ENCODE peak calls at places on chromosomes 13 and 19, in ten cellular contexts. One of them, this sample, is unnamed.

GRCh38 chr19:40445945-40446784 is 2.0 kb upstream of the SERTAD3 start:
- DNase-seq in GM23338: peak; percentile 81
- DNase-seq in cardiac muscle cell: no peak
- DNase-seq in HFF-Myc: no peak
- DNase-seq in HCT116: no peak
- DNase-seq in adrenal gland: no peak
- DNase-seq in left lung: no peak
- DNase-seq in astrocyte of the spinal cord: no peak
- DNase-seq in aorta: no peak
- DNase-seq in CD8-positive, alpha-beta memory T cell: no peak
- DNase-seq in this sample: peak; percentile 78

GRCh38 chr19:29532097-29532496 is 6.3 kb downstream of the VSTM2B start:
- DNase-seq in GM23338: peak; percentile 56
- DNase-seq in cardiac muscle cell: no peak
- DNase-seq in HFF-Myc: no peak
- DNase-seq in HCT116: no peak
- DNase-seq in adrenal gland: no peak
- DNase-seq in left lung: no peak
- DNase-seq in astrocyte of the spinal cord: no peak
- DNase-seq in aorta: no peak
- DNase-seq in CD8-positive, alpha-beta memory T cell: no peak
- DNase-seq in this sample: peak; percentile 25

GRCh38 chr13:50376895-50377575 is 361.8 kb downstream of the KCNRG start:
- DNase-seq in GM23338: peak; percentile 70
- DNase-seq in cardiac muscle cell: no peak
- DNase-seq in HFF-Myc: no peak
- DNase-seq in HCT116: no peak
- DNase-seq in adrenal gland: no peak
- DNase-seq in left lung: no peak
- DNase-seq in astrocyte of the spinal cord: no peak
- DNase-seq in aorta: no peak
- DNase-seq in CD8-positive, alpha-beta memory T cell: no peak
- DNase-seq in this sample: peak; percentile 39

GRCh38 chr19:18856385-18857126 is 24.8 kb downstream of the UPF1 start:
- DNase-seq in GM23338: peak; percentile 43
- DNase-seq in cardiac muscle cell: peak; percentile 58
- DNase-seq in HFF-Myc: no peak
- DNase-seq in HCT116: no peak
- DNase-seq in adrenal gland: no peak
- DNase-seq in left lung: no peak
- DNase-seq in astrocyte of the spinal cord: no peak
- DNase-seq in aorta: no peak
- DNase-seq in CD8-positive, alpha-beta memory T cell: no peak
- DNase-seq in this sample: peak; percentile 58

GRCh38 chr19:10769533-10770491 is 51.9 kb downstream of the DNM2 start:
- DNase-seq in GM23338: peak; percentile 39
- DNase-seq in cardiac muscle cell: peak; percentile 42
- DNase-seq in HFF-Myc: no peak
- DNase-seq in HCT116: no peak
- DNase-seq in adrenal gland: peak; percentile 91
- DNase-seq in left lung: no peak
- DNase-seq in astrocyte of the spinal cord: no peak
- DNase-seq in aorta: no peak
- DNase-seq in CD8-positive, alpha-beta memory T cell: no peak
- DNase-seq in this sample: peak; percentile 50

GRCh38 chr13:93625536-93625935 is 398.9 kb downstream of the GPC6 start:
- DNase-seq in GM23338: no peak
- DNase-seq in cardiac muscle cell: peak; percentile 27
- DNase-seq in HFF-Myc: no peak
- DNase-seq in HCT116: no peak
- DNase-seq in adrenal gland: no peak
- DNase-seq in left lung: no peak
- DNase-seq in astrocyte of the spinal cord: no peak
- DNase-seq in aorta: no peak
- DNase-seq in CD8-positive, alpha-beta memory T cell: no peak
- DNase-seq in this sample: no peak

GRCh38 chr13:59088716-59089115 is 1075.0 kb downstream of the DIAPH3 start:
- DNase-seq in GM23338: no peak
- DNase-seq in cardiac muscle cell: peak; percentile 25
- DNase-seq in HFF-Myc: no peak
- DNase-seq in HCT116: no peak
- DNase-seq in adrenal gland: no peak
- DNase-seq in left lung: no peak
- DNase-seq in astrocyte of the spinal cord: peak; percentile 77
- DNase-seq in aorta: no peak
- DNase-seq in CD8-positive, alpha-beta memory T cell: no peak
- DNase-seq in this sample: no peak

GRCh38 chr19:3982701-3983541 is 2.3 kb downstream of the EEF2 start:
- DNase-seq in GM23338: no peak
- DNase-seq in cardiac muscle cell: peak; percentile 47
- DNase-seq in HFF-Myc: no peak
- DNase-seq in HCT116: no peak
- DNase-seq in adrenal gland: peak; percentile 48
- DNase-seq in left lung: no peak
- DNase-seq in astrocyte of the spinal cord: peak; percentile 39
- DNase-seq in aorta: no peak
- DNase-seq in CD8-positive, alpha-beta memory T cell: no peak
- DNase-seq in this sample: no peak

DNA sequence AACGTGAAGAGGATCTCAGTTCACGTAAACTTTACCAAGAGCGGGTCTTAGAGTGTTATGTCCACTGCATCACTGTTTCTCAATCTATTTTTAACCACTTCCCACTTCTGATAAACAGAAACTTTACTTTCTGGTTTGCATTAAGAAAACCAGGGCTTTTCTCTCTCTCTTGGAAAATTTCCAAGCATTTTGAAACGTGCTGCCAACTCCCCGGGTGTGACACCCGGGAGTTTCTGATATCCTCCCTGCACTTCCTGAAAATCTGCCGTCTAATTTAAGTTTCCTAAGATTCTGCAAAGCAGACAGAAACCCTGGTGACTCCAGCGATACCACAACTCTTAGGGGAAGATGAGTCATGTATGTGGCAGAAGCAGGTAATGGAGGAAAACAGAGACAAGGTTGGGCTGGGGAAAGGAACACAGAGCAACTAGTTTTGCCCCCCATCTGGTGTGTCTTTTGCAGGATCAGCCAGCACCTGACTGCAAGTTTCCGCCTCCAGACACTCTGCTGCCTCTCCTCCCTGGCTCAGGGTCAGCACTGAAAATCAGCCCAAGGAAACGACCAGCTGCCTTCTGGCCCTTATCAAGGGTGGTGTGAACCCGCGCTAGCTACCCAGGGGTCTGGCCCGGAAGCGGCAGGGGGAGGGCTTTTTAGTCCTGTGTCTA is 11.4 kb upstream of the FFAR2 start:
- DNase-seq in GM23338: no peak
- DNase-seq in cardiac muscle cell: peak; percentile 90
- DNase-seq in HFF-Myc: peak; percentile 10
- DNase-seq in HCT116: no peak
- DNase-seq in adrenal gland: peak; percentile 41
- DNase-seq in left lung: peak; percentile 72
- DNase-seq in astrocyte of the spinal cord: no peak
- DNase-seq in aorta: peak; percentile 57
- DNase-seq in CD8-positive, alpha-beta memory T cell: no peak
- DNase-seq in this sample: no peak
- H3K4me3 ChIP-seq in GM23338: no peak overlapping the region
- H3K4me3 ChIP-seq in cardiac muscle cell: no peak overlapping the region
- H3K4me3 ChIP-seq in HFF-Myc: no peak overlapping the region
- H3K4me3 ChIP-seq in HCT116: no peak overlapping the region
- H3K4me3 ChIP-seq in adrenal gland: no peak overlapping the region
- H3K4me3 ChIP-seq in left lung: peak overlapping the region; percentile 11
- H3K4me3 ChIP-seq in astrocyte of the spinal cord: no peak overlapping the region
- H3K4me3 ChIP-seq in aorta: no peak overlapping the region
- H3K4me3 ChIP-seq in CD8-positive, alpha-beta memory T cell: peak overlapping the region; percentile 2
- H3K4me3 ChIP-seq in this sample: no peak overlapping the region

DNA sequence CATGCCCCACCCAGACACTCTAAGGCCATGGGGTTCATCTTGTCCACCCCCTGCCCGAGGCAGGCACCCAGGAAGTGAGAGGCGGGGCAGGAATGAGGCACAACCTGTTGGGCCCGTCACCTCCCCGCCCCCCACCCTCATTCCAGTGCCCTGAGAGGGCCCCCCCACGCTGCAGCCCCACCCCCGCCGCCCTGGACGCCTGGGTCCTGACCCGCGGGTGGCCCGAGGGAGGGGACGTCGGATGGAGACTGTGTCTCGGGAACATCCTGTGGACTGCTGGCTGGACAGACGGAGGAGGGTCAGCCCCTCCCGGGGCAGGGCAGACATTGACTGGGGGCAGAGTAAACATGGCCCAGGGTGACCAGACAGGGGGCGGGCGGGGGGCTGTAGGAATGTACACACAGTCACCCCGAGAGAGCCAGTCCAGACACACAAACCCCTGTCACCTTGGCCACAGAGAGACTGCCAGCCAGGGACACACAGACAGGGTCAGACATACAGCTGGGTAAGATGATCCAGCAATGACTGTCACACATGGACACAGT is 7.4 kb upstream of the JUNB start:
- DNase-seq in GM23338: no peak
- DNase-seq in cardiac muscle cell: no peak
- DNase-seq in HFF-Myc: no peak
- DNase-seq in HCT116: no peak
- DNase-seq in adrenal gland: peak; percentile 63
- DNase-seq in left lung: no peak
- DNase-seq in astrocyte of the spinal cord: no peak
- DNase-seq in aorta: peak; percentile 87
- DNase-seq in CD8-positive, alpha-beta memory T cell: no peak
- DNase-seq in this sample: no peak
- H3K4me3 ChIP-seq in GM23338: peak overlapping the region; percentile 68
- H3K4me3 ChIP-seq in cardiac muscle cell: no peak overlapping the region
- H3K4me3 ChIP-seq in HFF-Myc: no peak overlapping the region
- H3K4me3 ChIP-seq in HCT116: peak overlapping the region; percentile 11
- H3K4me3 ChIP-seq in adrenal gland: no peak overlapping the region
- H3K4me3 ChIP-seq in left lung: peak overlapping the region; percentile 42
- H3K4me3 ChIP-seq in astrocyte of the spinal cord: no peak overlapping the region
- H3K4me3 ChIP-seq in aorta: no peak overlapping the region
- H3K4me3 ChIP-seq in CD8-positive, alpha-beta memory T cell: no peak overlapping the region
- H3K4me3 ChIP-seq in this sample: no peak overlapping the region

DNA sequence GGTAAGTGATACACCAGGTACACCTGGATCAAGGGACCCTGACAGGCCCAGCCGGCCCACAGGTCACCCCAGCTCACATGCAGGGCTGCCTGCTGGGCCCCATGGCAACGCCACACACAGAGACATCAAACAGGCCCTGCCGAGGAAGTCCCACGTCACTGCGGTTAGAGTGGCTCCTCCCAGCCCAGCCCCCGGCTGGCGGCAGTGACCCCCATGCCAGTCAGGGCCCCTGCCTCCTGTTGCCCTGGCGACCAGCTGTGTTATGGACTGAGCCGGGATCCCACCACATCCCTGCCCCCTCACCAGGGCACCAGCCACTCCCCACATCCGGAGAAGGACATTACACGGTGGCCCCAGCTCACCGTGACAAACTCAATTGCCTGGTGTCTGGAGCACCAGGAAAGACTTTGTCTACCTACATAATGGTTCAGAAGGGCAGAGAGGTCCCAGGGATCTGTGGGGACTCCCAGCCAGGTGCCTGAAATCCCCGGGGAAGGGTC is 30.4 kb upstream of the NANOS3 start:
- DNase-seq in GM23338: peak; percentile 94
- DNase-seq in cardiac muscle cell: peak; percentile 95
- DNase-seq in HFF-Myc: no peak
- DNase-seq in HCT116: peak; percentile 90
- DNase-seq in adrenal gland: peak; percentile 78
- DNase-seq in left lung: peak; percentile 98
- DNase-seq in astrocyte of the spinal cord: peak; percentile 96
- DNase-seq in aorta: peak; percentile 97
- DNase-seq in CD8-positive, alpha-beta memory T cell: peak; percentile 98
- DNase-seq in this sample: peak; percentile 64
- H3K4me3 ChIP-seq in GM23338: peak overlapping the region; percentile 93
- H3K4me3 ChIP-seq in cardiac muscle cell: peak overlapping the region; percentile 41
- H3K4me3 ChIP-seq in HFF-Myc: peak overlapping the region; percentile 38
- H3K4me3 ChIP-seq in HCT116: peak overlapping the region; percentile 48
- H3K4me3 ChIP-seq in adrenal gland: no peak overlapping the region
- H3K4me3 ChIP-seq in left lung: peak overlapping the region; percentile 41
- H3K4me3 ChIP-seq in astrocyte of the spinal cord: no peak overlapping the region
- H3K4me3 ChIP-seq in aorta: no peak overlapping the region
- H3K4me3 ChIP-seq in CD8-positive, alpha-beta memory T cell: peak overlapping the region; percentile 70
- H3K4me3 ChIP-seq in this sample: peak overlapping the region; percentile 63

GRCh38 chr13:109136873-109137272 is 507.5 kb downstream of the MYO16 start:
- DNase-seq in GM23338: no peak
- DNase-seq in cardiac muscle cell: no peak
- DNase-seq in HFF-Myc: no peak
- DNase-seq in HCT116: no peak
- DNase-seq in adrenal gland: no peak
- DNase-seq in left lung: no peak
- DNase-seq in astrocyte of the spinal cord: no peak
- DNase-seq in aorta: no peak
- DNase-seq in CD8-positive, alpha-beta memory T cell: no peak
- DNase-seq in this sample: no peak

GRCh38 chr13:109139346-109139745 is 509.9 kb downstream of the MYO16 start:
- DNase-seq in GM23338: no peak
- DNase-seq in cardiac muscle cell: no peak
- DNase-seq in HFF-Myc: no peak
- DNase-seq in HCT116: no peak
- DNase-seq in adrenal gland: no peak
- DNase-seq in left lung: no peak
- DNase-seq in astrocyte of the spinal cord: no peak
- DNase-seq in aorta: no peak
- DNase-seq in CD8-positive, alpha-beta memory T cell: no peak
- DNase-seq in this sample: no peak

GRCh38 chr13:109141716-109142115 is 512.3 kb downstream of the MYO16 start:
- DNase-seq in GM23338: no peak
- DNase-seq in cardiac muscle cell: no peak
- DNase-seq in HFF-Myc: no peak
- DNase-seq in HCT116: no peak
- DNase-seq in adrenal gland: no peak
- DNase-seq in left lung: no peak
- DNase-seq in astrocyte of the spinal cord: no peak
- DNase-seq in aorta: no peak
- DNase-seq in CD8-positive, alpha-beta memory T cell: no peak
- DNase-seq in this sample: no peak

GRCh38 chr13:109140054-109140776 is 510.8 kb downstream of the MYO16 start:
- DNase-seq in GM23338: peak; percentile 27
- DNase-seq in cardiac muscle cell: peak; percentile 10
- DNase-seq in HFF-Myc: no peak
- DNase-seq in HCT116: no peak
- DNase-seq in adrenal gland: no peak
- DNase-seq in left lung: peak; percentile 76
- DNase-seq in astrocyte of the spinal cord: no peak
- DNase-seq in aorta: no peak
- DNase-seq in CD8-positive, alpha-beta memory T cell: no peak
- DNase-seq in this sample: no peak

DNA sequence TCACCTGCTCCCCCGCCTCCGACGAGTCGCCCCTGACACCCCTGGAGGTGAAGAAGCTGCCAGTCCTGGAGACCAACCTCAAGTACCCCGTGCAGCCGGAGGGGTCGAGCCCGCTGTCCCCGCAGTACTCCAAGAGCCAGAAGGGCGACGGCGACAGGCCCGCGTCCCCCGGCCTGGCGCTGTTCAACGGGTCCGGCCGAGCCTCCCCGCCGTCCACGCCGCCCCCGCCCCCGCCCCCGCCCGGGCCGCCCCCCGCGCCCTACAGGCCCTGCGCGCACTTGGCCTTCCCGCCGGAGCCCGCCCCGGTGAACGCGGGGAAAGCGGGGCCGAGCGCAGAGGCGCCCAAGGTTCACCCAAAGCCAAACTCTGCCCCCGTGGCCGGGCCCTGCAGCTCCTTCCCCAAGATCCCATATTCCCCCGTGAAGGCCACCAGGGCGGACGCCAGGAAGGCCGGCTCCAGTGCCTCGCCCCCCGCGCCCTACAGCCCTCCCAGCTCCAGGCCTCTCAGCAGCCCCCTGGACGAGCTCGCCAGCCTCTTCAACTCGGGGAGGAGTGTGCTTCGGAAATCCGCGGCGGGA is 511.5 kb downstream of the MYO16 start:
- DNase-seq in GM23338: peak; percentile 25
- DNase-seq in cardiac muscle cell: no peak
- DNase-seq in HFF-Myc: no peak
- DNase-seq in HCT116: no peak
- DNase-seq in adrenal gland: no peak
- DNase-seq in left lung: no peak
- DNase-seq in astrocyte of the spinal cord: no peak
- DNase-seq in aorta: no peak
- DNase-seq in CD8-positive, alpha-beta memory T cell: no peak
- DNase-seq in this sample: no peak
- H3K4me3 ChIP-seq in GM23338: peak overlapping the region; percentile 45
- H3K4me3 ChIP-seq in cardiac muscle cell: no peak overlapping the region
- H3K4me3 ChIP-seq in HFF-Myc: no peak overlapping the region
- H3K4me3 ChIP-seq in HCT116: no peak overlapping the region
- H3K4me3 ChIP-seq in adrenal gland: peak overlapping the region; percentile 2
- H3K4me3 ChIP-seq in left lung: peak overlapping the region; percentile 11
- H3K4me3 ChIP-seq in astrocyte of the spinal cord: peak overlapping the region; percentile 25
- H3K4me3 ChIP-seq in aorta: no peak overlapping the region
- H3K4me3 ChIP-seq in CD8-positive, alpha-beta memory T cell: no peak overlapping the region
- H3K4me3 ChIP-seq in this sample: no peak overlapping the region